ENCODE peak calls at places on chromosomes 1 and 21, in ten cellular contexts. Z, K, F, C, Y, N, L, X, R and A are unnamed samples.

GRCh38 chr1:25671929-25672328 is 55.3 kb downstream of the MAN1C1 start:
- DNase-seq in Z (no peak), K (no peak), F (no peak), C (no peak), Y (no peak), N (no peak), L (no peak), X (no peak), R (no peak), A (no peak)

GRCh38 chr1:113681596-113682337 is 77.5 kb downstream of the PHTF1 start:
- DNase-seq in Z (no peak), K (no peak), F (no peak), C (no peak), Y (no peak), N (no peak), L (no peak), X (no peak), R (no peak), A (no peak)

GRCh38 chr1:220426989-220427388 is 100.9 kb upstream of the MARK1 start:
- DNase-seq in Z (no peak), K (no peak), F (no peak), C (no peak), Y (no peak), N (no peak), L (no peak), X (no peak), R (no peak), A (no peak)

GRCh38 chr1:224300346-224300745 is 29.6 kb downstream of the NVL start:
- DNase-seq in Z (no peak), K (no peak), F (no peak), C (no peak), Y (no peak), N (no peak), L (no peak), X (no peak), R (no peak), A (no peak)

GRCh38 chr21:35430260-35430659 is 381.2 kb upstream of the RUNX1 start:
- DNase-seq in Z (no peak), K (no peak), F (no peak), C (no peak), Y (no peak), N (no peak), L (no peak), X (no peak), R (no peak), A (no peak)

GRCh38 chr1:29896791-29897725 is 660.7 kb downstream of the PTPRU start:
- DNase-seq in Z (no peak), K (no peak), F (no peak), C (no peak), Y (no peak), N (no peak), L (no peak), X (no peak), R (no peak), A (no peak)

GRCh38 chr1:177278626-177279390 is 108.0 kb downstream of the BRINP2 start:
- DNase-seq in Z (no peak), K (no peak), F (no peak), C (no peak), Y (no peak), N (no peak), L (no peak), X (no peak), R (no peak), A (no peak)

GRCh38 chr1:167121375-167122120 is 27.7 kb downstream of the STYXL2 start:
- DNase-seq in Z (peak), K (no peak), F (peak), C (peak), Y (no peak), N (peak), L (no peak), X (no peak), R (peak), A (no peak)

GRCh38 chr1:208189183-208189582 is 55.0 kb downstream of the PLXNA2 start:
- DNase-seq in Z (no peak), K (no peak), F (no peak), C (no peak), Y (peak), N (no peak), L (peak), X (no peak), R (peak), A (no peak)

GRCh38 chr1:14946567-14947285 is 206.8 kb upstream of the TMEM51 start:
- DNase-seq in Z (no peak), K (no peak), F (no peak), C (no peak), Y (no peak), N (no peak), L (no peak), X (no peak), R (no peak), A (no peak)

GRCh38 chr1:226697151-226697575 is 41.9 kb downstream of the ITPKB start:
- DNase-seq in Z (no peak), K (no peak), F (no peak), C (no peak), Y (peak), N (no peak), L (no peak), X (no peak), R (no peak), A (no peak)

GRCh38 chr1:71231751-71232150 is 150.9 kb upstream of the ZRANB2 start:
- DNase-seq in Z (no peak), K (no peak), F (no peak), C (no peak), Y (no peak), N (no peak), L (no peak), X (no peak), R (no peak), A (no peak)

GRCh38 chr1:192263436-192263835 is 53.4 kb upstream of the RGS21 start:
- DNase-seq in Z (no peak), K (no peak), F (no peak), C (no peak), Y (no peak), N (no peak), L (no peak), X (no peak), R (no peak), A (no peak)

GRCh38 chr1:76068542-76068941 is 6.0 kb upstream of the ST6GALNAC3 start:
- DNase-seq in Z (no peak), K (no peak), F (no peak), C (no peak), Y (no peak), N (no peak), L (no peak), X (no peak), R (no peak), A (no peak)

GRCh38 chr1:207850621-207851407 is 60.1 kb downstream of the CD34 start:
- DNase-seq in Z (no peak), K (no peak), F (no peak), C (no peak), Y (no peak), N (no peak), L (no peak), X (no peak), R (no peak), A (no peak)

GRCh38 chr1:5770981-5771765 is 221.1 kb downstream of the NPHP4 start:
- DNase-seq in Z (no peak), K (no peak), F (peak), C (peak), Y (no peak), N (peak), L (peak), X (peak), R (peak), A (no peak)

GRCh38 chr21:41759214-41759840 is 7.5 kb downstream of the RIPK4 start:
- DNase-seq in Z (no peak), K (no peak), F (peak), C (no peak), Y (no peak), N (no peak), L (no peak), X (no peak), R (no peak), A (no peak)

GRCh38 chr1:117628343-117628742 is 22.5 kb downstream of the TENT5C start:
- DNase-seq in Z (no peak), K (no peak), F (no peak), C (no peak), Y (no peak), N (no peak), L (no peak), X (no peak), R (no peak), A (no peak)

GRCh38 chr1:182845379-182845778 is 6.2 kb downstream of the DHX9 start:
- DNase-seq in Z (no peak), K (peak), F (no peak), C (no peak), Y (no peak), N (no peak), L (no peak), X (no peak), R (no peak), A (no peak)

GRCh38 chr1:147080671-147081394 is 91.4 kb downstream of the PRKAB2 start:
- DNase-seq in Z (no peak), K (no peak), F (no peak), C (no peak), Y (no peak), N (no peak), L (no peak), X (no peak), R (no peak), A (no peak)

GRCh38 chr1:41102208-41102607 is 80.7 kb upstream of the SLFNL1 start:
- DNase-seq in Z (no peak), K (no peak), F (peak), C (peak), Y (no peak), N (peak), L (no peak), X (no peak), R (no peak), A (no peak)

GRCh38 chr1:98792123-98792522 is 130.6 kb downstream of the SNX7 start:
- DNase-seq in Z (no peak), K (no peak), F (no peak), C (no peak), Y (no peak), N (no peak), L (no peak), X (no peak), R (no peak), A (no peak)

GRCh38 chr1:108053291-108054023 is 88.5 kb upstream of the VAV3 start:
- DNase-seq in Z (no peak), K (no peak), F (no peak), C (no peak), Y (no peak), N (peak), L (peak), X (no peak), R (no peak), A (no peak)

GRCh38 chr1:8154621-8155052 is 128.5 kb upstream of the ERRFI1 start:
- DNase-seq in Z (no peak), K (no peak), F (no peak), C (no peak), Y (no peak), N (no peak), L (no peak), X (peak), R (peak), A (no peak)

GRCh38 chr1:59013276-59013927 is 229.6 kb upstream of the JUN start:
- DNase-seq in Z (no peak), K (no peak), F (peak), C (no peak), Y (peak), N (no peak), L (no peak), X (peak), R (no peak), A (no peak)

GRCh38 chr1:96833376-96833775 is 111.8 kb downstream of the PTBP2 start:
- DNase-seq in Z (no peak), K (no peak), F (no peak), C (no peak), Y (no peak), N (no peak), L (no peak), X (no peak), R (no peak), A (no peak)

GRCh38 chr1:150863765-150864164 is 12.6 kb downstream of the ARNT start:
- DNase-seq in Z (no peak), K (no peak), F (no peak), C (no peak), Y (no peak), N (no peak), L (no peak), X (no peak), R (no peak), A (no peak)

GRCh38 chr1:167720965-167721616 is 691 bp upstream of the MPZL1 start:
- DNase-seq in Z (no peak), K (no peak), F (peak), C (peak), Y (no peak), N (peak), L (peak), X (peak), R (peak), A (peak)

GRCh38 chr1:200751717-200752116 is 13.0 kb downstream of the CAMSAP2 start:
- DNase-seq in Z (no peak), K (peak), F (no peak), C (no peak), Y (no peak), N (no peak), L (no peak), X (no peak), R (no peak), A (no peak)

GRCh38 chr1:46288485-46289133 is 14.8 kb downstream of the LRRC41 start:
- DNase-seq in Z (no peak), K (no peak), F (no peak), C (no peak), Y (no peak), N (no peak), L (no peak), X (no peak), R (no peak), A (no peak)

GRCh38 chr1:227924168-227924837 is 23.4 kb downstream of the WNT9A start:
- DNase-seq in Z (no peak), K (no peak), F (no peak), C (no peak), Y (no peak), N (no peak), L (no peak), X (no peak), R (no peak), A (no peak)

GRCh38 chr1:52123622-52124021 is 18.3 kb upstream of the ZFYVE9 start:
- DNase-seq in Z (no peak), K (no peak), F (no peak), C (no peak), Y (no peak), N (no peak), L (no peak), X (no peak), R (no peak), A (no peak)

GRCh38 chr1:24472527-24473251 is 29.9 kb upstream of the RCAN3 start:
- DNase-seq in Z (no peak), K (no peak), F (no peak), C (no peak), Y (no peak), N (no peak), L (no peak), X (no peak), R (no peak), A (no peak)

GRCh38 chr21:38440746-38441145 is 57.5 kb downstream of the ERG start:
- DNase-seq in Z (no peak), K (no peak), F (peak), C (no peak), Y (no peak), N (no peak), L (peak), X (peak), R (no peak), A (no peak)

GRCh38 chr1:107076846-107077245 is 20.4 kb downstream of the PRMT6 start:
- DNase-seq in Z (no peak), K (no peak), F (no peak), C (no peak), Y (no peak), N (no peak), L (no peak), X (no peak), R (no peak), A (no peak)

GRCh38 chr1:236895665-236896387 is 100.7 kb downstream of the MTR start:
- DNase-seq in Z (no peak), K (no peak), F (no peak), C (no peak), Y (no peak), N (no peak), L (no peak), X (no peak), R (no peak), A (no peak)

GRCh38 chr1:208977012-208977411 is 606.5 kb upstream of the CAMK1G start:
- DNase-seq in Z (no peak), K (no peak), F (no peak), C (no peak), Y (no peak), N (no peak), L (no peak), X (no peak), R (no peak), A (no peak)

GRCh38 chr21:27837933-27838332 is 871.0 kb upstream of the ADAMTS5 start:
- DNase-seq in Z (no peak), K (no peak), F (no peak), C (no peak), Y (no peak), N (no peak), L (no peak), X (no peak), R (no peak), A (no peak)

GRCh38 chr1:51512611-51513010 is 6.5 kb downstream of the EPS15 start:
- DNase-seq in Z (no peak), K (no peak), F (no peak), C (no peak), Y (no peak), N (no peak), L (no peak), X (no peak), R (no peak), A (no peak)

GRCh38 chr1:106564192-106564591 is 492.3 kb upstream of the PRMT6 start:
- DNase-seq in Z (no peak), K (no peak), F (no peak), C (no peak), Y (no peak), N (no peak), L (peak), X (no peak), R (no peak), A (no peak)